ENCODE peak calls at places on chromosomes 16 and 17, in ten cellular contexts. One of them, this sample, is unnamed.

GRCh38 chr16:70395345-70395901 is 43.5 kb downstream of the ST3GAL2 start:
- DNase-seq in thoracic aorta: no peak
- DNase-seq in trophoblast cell: peak; percentile 65
- DNase-seq in cardiac muscle cell: peak; percentile 81
- DNase-seq in endodermal cell: peak; percentile 97
- DNase-seq in HCT116: no peak
- DNase-seq in CD4-positive, alpha-beta T cell: peak; percentile 68
- DNase-seq in CD4-positive, CD25-positive, alpha-beta regulatory T cell: peak; percentile 62
- DNase-seq in body of pancreas: peak; percentile 75
- DNase-seq in A549: peak; percentile 75
- DNase-seq in this sample: no peak

GRCh38 chr16:19210968-19211367 is 42.9 kb downstream of the SYT17 start:
- DNase-seq in thoracic aorta: no peak
- DNase-seq in trophoblast cell: no peak
- DNase-seq in cardiac muscle cell: no peak
- DNase-seq in endodermal cell: no peak
- DNase-seq in HCT116: no peak
- DNase-seq in CD4-positive, alpha-beta T cell: no peak
- DNase-seq in CD4-positive, CD25-positive, alpha-beta regulatory T cell: no peak
- DNase-seq in body of pancreas: no peak
- DNase-seq in A549: no peak
- DNase-seq in this sample: no peak

GRCh38 chr17:76612977-76613851 is 27.6 kb upstream of the ST6GALNAC2 start:
- DNase-seq in thoracic aorta: no peak
- DNase-seq in trophoblast cell: peak; percentile 97
- DNase-seq in cardiac muscle cell: peak; percentile 59
- DNase-seq in endodermal cell: peak; percentile 90
- DNase-seq in HCT116: peak; percentile 99
- DNase-seq in CD4-positive, alpha-beta T cell: no peak
- DNase-seq in CD4-positive, CD25-positive, alpha-beta regulatory T cell: no peak
- DNase-seq in body of pancreas: no peak
- DNase-seq in A549: peak; percentile 58
- DNase-seq in this sample: no peak

GRCh38 chr16:67357561-67357960 is 30.9 kb downstream of the LRRC36 start:
- DNase-seq in thoracic aorta: no peak
- DNase-seq in trophoblast cell: no peak
- DNase-seq in cardiac muscle cell: no peak
- DNase-seq in endodermal cell: no peak
- DNase-seq in HCT116: no peak
- DNase-seq in CD4-positive, alpha-beta T cell: no peak
- DNase-seq in CD4-positive, CD25-positive, alpha-beta regulatory T cell: no peak
- DNase-seq in body of pancreas: no peak
- DNase-seq in A549: no peak
- DNase-seq in this sample: no peak

GRCh38 chr16:31361201-31362110 is 6.5 kb downstream of the ITGAX start:
- DNase-seq in thoracic aorta: no peak
- DNase-seq in trophoblast cell: no peak
- DNase-seq in cardiac muscle cell: no peak
- DNase-seq in endodermal cell: no peak
- DNase-seq in HCT116: no peak
- DNase-seq in CD4-positive, alpha-beta T cell: no peak
- DNase-seq in CD4-positive, CD25-positive, alpha-beta regulatory T cell: no peak
- DNase-seq in body of pancreas: no peak
- DNase-seq in A549: no peak
- DNase-seq in this sample: no peak

GRCh38 chr17:67046398-67046797 is 2.0 kb downstream of the CACNG1 start:
- DNase-seq in thoracic aorta: no peak
- DNase-seq in trophoblast cell: no peak
- DNase-seq in cardiac muscle cell: no peak
- DNase-seq in endodermal cell: no peak
- DNase-seq in HCT116: no peak
- DNase-seq in CD4-positive, alpha-beta T cell: no peak
- DNase-seq in CD4-positive, CD25-positive, alpha-beta regulatory T cell: no peak
- DNase-seq in body of pancreas: no peak
- DNase-seq in A549: no peak
- DNase-seq in this sample: no peak

GRCh38 chr17:67157732-67158639 is 87.0 kb downstream of the HELZ start:
- DNase-seq in thoracic aorta: no peak
- DNase-seq in trophoblast cell: peak; percentile 33
- DNase-seq in cardiac muscle cell: no peak
- DNase-seq in endodermal cell: no peak
- DNase-seq in HCT116: peak; percentile 10
- DNase-seq in CD4-positive, alpha-beta T cell: no peak
- DNase-seq in CD4-positive, CD25-positive, alpha-beta regulatory T cell: peak; percentile 41
- DNase-seq in body of pancreas: no peak
- DNase-seq in A549: peak; percentile 71
- DNase-seq in this sample: no peak

GRCh38 chr17:41617136-41617535 is 4.6 kb upstream of the KRT16 start:
- DNase-seq in thoracic aorta: no peak
- DNase-seq in trophoblast cell: no peak
- DNase-seq in cardiac muscle cell: no peak
- DNase-seq in endodermal cell: no peak
- DNase-seq in HCT116: no peak
- DNase-seq in CD4-positive, alpha-beta T cell: no peak
- DNase-seq in CD4-positive, CD25-positive, alpha-beta regulatory T cell: no peak
- DNase-seq in body of pancreas: no peak
- DNase-seq in A549: no peak
- DNase-seq in this sample: no peak

GRCh38 chr16:67397812-67398545 is 4.7 kb upstream of the TPPP3 start:
- DNase-seq in thoracic aorta: no peak
- DNase-seq in trophoblast cell: no peak
- DNase-seq in cardiac muscle cell: no peak
- DNase-seq in endodermal cell: peak; percentile 48
- DNase-seq in HCT116: no peak
- DNase-seq in CD4-positive, alpha-beta T cell: no peak
- DNase-seq in CD4-positive, CD25-positive, alpha-beta regulatory T cell: no peak
- DNase-seq in body of pancreas: no peak
- DNase-seq in A549: no peak
- DNase-seq in this sample: no peak

GRCh38 chr17:57379237-57380054 is 123.1 kb downstream of the MSI2 start:
- DNase-seq in thoracic aorta: no peak
- DNase-seq in trophoblast cell: no peak
- DNase-seq in cardiac muscle cell: peak; percentile 71
- DNase-seq in endodermal cell: peak; percentile 65
- DNase-seq in HCT116: no peak
- DNase-seq in CD4-positive, alpha-beta T cell: no peak
- DNase-seq in CD4-positive, CD25-positive, alpha-beta regulatory T cell: no peak
- DNase-seq in body of pancreas: no peak
- DNase-seq in A549: no peak
- DNase-seq in this sample: no peak

GRCh38 chr16:12406158-12406557 is 397.5 kb downstream of the CPPED1 start:
- DNase-seq in thoracic aorta: no peak
- DNase-seq in trophoblast cell: no peak
- DNase-seq in cardiac muscle cell: no peak
- DNase-seq in endodermal cell: no peak
- DNase-seq in HCT116: no peak
- DNase-seq in CD4-positive, alpha-beta T cell: no peak
- DNase-seq in CD4-positive, CD25-positive, alpha-beta regulatory T cell: no peak
- DNase-seq in body of pancreas: no peak
- DNase-seq in A549: no peak
- DNase-seq in this sample: no peak

GRCh38 chr17:20226814-20227482 is 217.8 kb downstream of the SPECC1 start:
- DNase-seq in thoracic aorta: peak; percentile 56
- DNase-seq in trophoblast cell: peak; percentile 80
- DNase-seq in cardiac muscle cell: peak; percentile 86
- DNase-seq in endodermal cell: peak; percentile 97
- DNase-seq in HCT116: peak; percentile 34
- DNase-seq in CD4-positive, alpha-beta T cell: peak; percentile 85
- DNase-seq in CD4-positive, CD25-positive, alpha-beta regulatory T cell: peak; percentile 83
- DNase-seq in body of pancreas: peak; percentile 86
- DNase-seq in A549: peak; percentile 80
- DNase-seq in this sample: no peak

GRCh38 chr17:81837641-81838040 is 2.8 kb upstream of the PPP1R27 start:
- DNase-seq in thoracic aorta: no peak
- DNase-seq in trophoblast cell: peak; percentile 88
- DNase-seq in cardiac muscle cell: no peak
- DNase-seq in endodermal cell: no peak
- DNase-seq in HCT116: no peak
- DNase-seq in CD4-positive, alpha-beta T cell: no peak
- DNase-seq in CD4-positive, CD25-positive, alpha-beta regulatory T cell: no peak
- DNase-seq in body of pancreas: no peak
- DNase-seq in A549: no peak
- DNase-seq in this sample: no peak

GRCh38 chr17:19329839-19330238 is 32.7 kb downstream of the B9D1 start:
- DNase-seq in thoracic aorta: no peak
- DNase-seq in trophoblast cell: no peak
- DNase-seq in cardiac muscle cell: no peak
- DNase-seq in endodermal cell: no peak
- DNase-seq in HCT116: no peak
- DNase-seq in CD4-positive, alpha-beta T cell: no peak
- DNase-seq in CD4-positive, CD25-positive, alpha-beta regulatory T cell: no peak
- DNase-seq in body of pancreas: no peak
- DNase-seq in A549: no peak
- DNase-seq in this sample: no peak

DNA sequence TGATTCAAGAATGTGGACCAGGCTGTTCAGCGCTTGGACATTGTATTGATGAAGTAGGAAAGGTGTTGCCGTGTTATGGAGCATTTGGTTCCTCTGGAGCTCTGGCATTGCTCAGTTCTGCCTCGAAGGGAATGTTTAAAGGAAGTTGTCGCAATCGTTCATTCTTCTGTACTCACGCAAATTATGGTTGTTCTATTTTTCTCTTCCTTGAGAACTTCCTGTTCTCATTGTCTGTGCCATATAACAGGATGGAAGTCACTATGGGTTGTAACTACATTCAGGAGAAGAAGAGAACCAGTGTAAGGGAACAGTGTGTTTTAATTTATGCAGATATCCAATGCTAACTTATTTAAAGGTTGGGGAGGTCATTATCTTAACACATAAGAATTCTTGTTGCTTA is 13.0 kb downstream of the PCTP start:
- DNase-seq in thoracic aorta: no peak
- DNase-seq in trophoblast cell: peak; percentile 50
- DNase-seq in cardiac muscle cell: no peak
- DNase-seq in endodermal cell: no peak
- DNase-seq in HCT116: no peak
- DNase-seq in CD4-positive, alpha-beta T cell: no peak
- DNase-seq in CD4-positive, CD25-positive, alpha-beta regulatory T cell: no peak
- DNase-seq in body of pancreas: no peak
- DNase-seq in A549: no peak
- DNase-seq in this sample: no peak
- H3K27ac ChIP-seq in thoracic aorta: no peak overlapping the region
- H3K27ac ChIP-seq in trophoblast cell: no peak overlapping the region
- H3K27ac ChIP-seq in cardiac muscle cell: no peak overlapping the region
- H3K27ac ChIP-seq in endodermal cell: no peak overlapping the region
- H3K27ac ChIP-seq in HCT116: no peak overlapping the region
- H3K27ac ChIP-seq in CD4-positive, alpha-beta T cell: no peak overlapping the region
- H3K27ac ChIP-seq in CD4-positive, CD25-positive, alpha-beta regulatory T cell: no peak overlapping the region
- H3K27ac ChIP-seq in body of pancreas: no peak overlapping the region
- H3K27ac ChIP-seq in A549: no peak overlapping the region
- H3K27ac ChIP-seq in this sample: no peak overlapping the region

GRCh38 chr17:3800362-3801042 is 486 bp downstream of the ITGAE start:
- DNase-seq in thoracic aorta: no peak
- DNase-seq in trophoblast cell: no peak
- DNase-seq in cardiac muscle cell: no peak
- DNase-seq in endodermal cell: no peak
- DNase-seq in HCT116: no peak
- DNase-seq in CD4-positive, alpha-beta T cell: no peak
- DNase-seq in CD4-positive, CD25-positive, alpha-beta regulatory T cell: no peak
- DNase-seq in body of pancreas: no peak
- DNase-seq in A549: no peak
- DNase-seq in this sample: no peak

GRCh38 chr17:3801043-3801746 is at the start of gene ITGAE:
- DNase-seq in thoracic aorta: no peak
- DNase-seq in trophoblast cell: no peak
- DNase-seq in cardiac muscle cell: no peak
- DNase-seq in endodermal cell: no peak
- DNase-seq in HCT116: no peak
- DNase-seq in CD4-positive, alpha-beta T cell: no peak
- DNase-seq in CD4-positive, CD25-positive, alpha-beta regulatory T cell: no peak
- DNase-seq in body of pancreas: no peak
- DNase-seq in A549: no peak
- DNase-seq in this sample: no peak

GRCh38 chr17:3802461-3803307 is 1.7 kb upstream of the ITGAE start:
- DNase-seq in thoracic aorta: no peak
- DNase-seq in trophoblast cell: no peak
- DNase-seq in cardiac muscle cell: no peak
- DNase-seq in endodermal cell: no peak
- DNase-seq in HCT116: no peak
- DNase-seq in CD4-positive, alpha-beta T cell: no peak
- DNase-seq in CD4-positive, CD25-positive, alpha-beta regulatory T cell: no peak
- DNase-seq in body of pancreas: peak; percentile 38
- DNase-seq in A549: no peak
- DNase-seq in this sample: no peak

GRCh38 chr17:3803308-3803640 is 2.3 kb upstream of the ITGAE start:
- DNase-seq in thoracic aorta: no peak
- DNase-seq in trophoblast cell: no peak
- DNase-seq in cardiac muscle cell: no peak
- DNase-seq in endodermal cell: no peak
- DNase-seq in HCT116: no peak
- DNase-seq in CD4-positive, alpha-beta T cell: no peak
- DNase-seq in CD4-positive, CD25-positive, alpha-beta regulatory T cell: no peak
- DNase-seq in body of pancreas: no peak
- DNase-seq in A549: no peak
- DNase-seq in this sample: no peak

DNA sequence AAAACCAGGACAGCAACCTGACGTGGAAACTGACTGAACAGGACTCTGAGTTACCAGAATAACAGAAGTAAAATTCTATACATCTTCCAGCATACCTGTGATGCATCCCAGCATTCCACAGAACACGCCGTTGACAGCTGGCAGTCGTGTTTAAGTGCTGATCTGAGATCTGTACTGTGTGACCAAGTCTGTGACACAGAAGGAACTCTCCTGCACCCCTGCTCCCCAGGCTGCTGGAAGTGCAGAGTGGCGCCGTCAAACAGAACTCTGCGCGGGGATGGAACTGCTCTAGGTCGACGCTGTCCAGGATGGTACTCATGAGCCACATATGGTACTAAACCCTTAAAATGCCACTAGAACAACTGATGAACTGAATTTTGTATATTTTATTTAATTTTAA is 804 bp upstream of the ITGAE start:
- DNase-seq in thoracic aorta: no peak
- DNase-seq in trophoblast cell: no peak
- DNase-seq in cardiac muscle cell: no peak
- DNase-seq in endodermal cell: no peak
- DNase-seq in HCT116: no peak
- DNase-seq in CD4-positive, alpha-beta T cell: no peak
- DNase-seq in CD4-positive, CD25-positive, alpha-beta regulatory T cell: no peak
- DNase-seq in body of pancreas: no peak
- DNase-seq in A549: no peak
- DNase-seq in this sample: no peak
- H3K27ac ChIP-seq in thoracic aorta: no peak overlapping the region
- H3K27ac ChIP-seq in trophoblast cell: peak overlapping the region; percentile 40
- H3K27ac ChIP-seq in cardiac muscle cell: peak overlapping the region; percentile 55
- H3K27ac ChIP-seq in endodermal cell: no peak overlapping the region
- H3K27ac ChIP-seq in HCT116: no peak overlapping the region
- H3K27ac ChIP-seq in CD4-positive, alpha-beta T cell: no peak overlapping the region
- H3K27ac ChIP-seq in CD4-positive, CD25-positive, alpha-beta regulatory T cell: no peak overlapping the region
- H3K27ac ChIP-seq in body of pancreas: no peak overlapping the region
- H3K27ac ChIP-seq in A549: peak overlapping the region; percentile 4
- H3K27ac ChIP-seq in this sample: peak overlapping the region; percentile 75

GRCh38 chr17:39949028-39949427 is 13.8 kb upstream of the GSDMA start:
- DNase-seq in thoracic aorta: no peak
- DNase-seq in trophoblast cell: no peak
- DNase-seq in cardiac muscle cell: no peak
- DNase-seq in endodermal cell: no peak
- DNase-seq in HCT116: no peak
- DNase-seq in CD4-positive, alpha-beta T cell: no peak
- DNase-seq in CD4-positive, CD25-positive, alpha-beta regulatory T cell: no peak
- DNase-seq in body of pancreas: no peak
- DNase-seq in A549: peak; percentile 36
- DNase-seq in this sample: no peak
- H3K27ac ChIP-seq in thoracic aorta: no peak overlapping the region
- H3K27ac ChIP-seq in trophoblast cell: no peak overlapping the region
- H3K27ac ChIP-seq in cardiac muscle cell: no peak overlapping the region
- H3K27ac ChIP-seq in endodermal cell: no peak overlapping the region
- H3K27ac ChIP-seq in HCT116: no peak overlapping the region
- H3K27ac ChIP-seq in CD4-positive, alpha-beta T cell: no peak overlapping the region
- H3K27ac ChIP-seq in CD4-positive, CD25-positive, alpha-beta regulatory T cell: peak overlapping the region; percentile 33
- H3K27ac ChIP-seq in body of pancreas: no peak overlapping the region
- H3K27ac ChIP-seq in A549: no peak overlapping the region
- H3K27ac ChIP-seq in this sample: no peak overlapping the region

GRCh38 chr16:81607805-81608514 is 163.4 kb downstream of the CMIP start:
- DNase-seq in thoracic aorta: no peak
- DNase-seq in trophoblast cell: no peak
- DNase-seq in cardiac muscle cell: no peak
- DNase-seq in endodermal cell: no peak
- DNase-seq in HCT116: no peak
- DNase-seq in CD4-positive, alpha-beta T cell: no peak
- DNase-seq in CD4-positive, CD25-positive, alpha-beta regulatory T cell: no peak
- DNase-seq in body of pancreas: no peak
- DNase-seq in A549: no peak
- DNase-seq in this sample: no peak
- H3K27ac ChIP-seq in thoracic aorta: no peak overlapping the region
- H3K27ac ChIP-seq in trophoblast cell: peak overlapping the region; percentile 62
- H3K27ac ChIP-seq in cardiac muscle cell: no peak overlapping the region
- H3K27ac ChIP-seq in endodermal cell: no peak overlapping the region
- H3K27ac ChIP-seq in HCT116: no peak overlapping the region
- H3K27ac ChIP-seq in CD4-positive, alpha-beta T cell: no peak overlapping the region
- H3K27ac ChIP-seq in CD4-positive, CD25-positive, alpha-beta regulatory T cell: no peak overlapping the region
- H3K27ac ChIP-seq in body of pancreas: no peak overlapping the region
- H3K27ac ChIP-seq in A549: peak overlapping the region; percentile 74
- H3K27ac ChIP-seq in this sample: peak overlapping the region; percentile 71

This sample was measured in esophagus squamous epithelium.